ENCODE peak calls at places on chromosomes 6 and 20, in ten cellular contexts. G, Q, L, J, C, X, D, W, F and B are unnamed samples.

GRCh38 chr6:12718025-12718424 is 1.5 kb downstream of the PHACTR1 start:
- DNase-seq in G (no peak), Q (no peak), L (peak), J (peak), C (no peak), X (no peak), D (no peak), W (peak), F (no peak), B (peak)

GRCh38 chr6:47853766-47854165 is 71.9 kb downstream of the OPN5 start:
- DNase-seq in G (no peak), Q (no peak), L (no peak), J (no peak), C (no peak), X (no peak), D (no peak), W (no peak), F (no peak), B (peak)

GRCh38 chr6:49453221-49453620 is 9.8 kb downstream of the MMUT start:
- DNase-seq in G (no peak), Q (no peak), L (no peak), J (no peak), C (no peak), X (no peak), D (no peak), W (peak), F (no peak), B (peak)

GRCh38 chr6:63644668-63645326 is 9.2 kb downstream of the PHF3 start:
- DNase-seq in G (no peak), Q (no peak), L (peak), J (no peak), C (peak), X (no peak), D (no peak), W (peak), F (no peak), B (peak)

GRCh38 chr20:58638467-58639181 is 12.5 kb upstream of the STX16 start:
- DNase-seq in G (peak), Q (no peak), L (no peak), J (no peak), C (no peak), X (no peak), D (no peak), W (no peak), F (no peak), B (no peak)

GRCh38 chr6:13283340-13283739 is 45.0 kb downstream of the TBC1D7 start:
- DNase-seq in G (no peak), Q (no peak), L (no peak), J (no peak), C (no peak), X (no peak), D (no peak), W (no peak), F (no peak), B (no peak)

GRCh38 chr6:14235653-14236356 is 118.2 kb downstream of the CD83 start:
- DNase-seq in G (no peak), Q (no peak), L (no peak), J (no peak), C (no peak), X (no peak), D (no peak), W (no peak), F (no peak), B (no peak)

GRCh38 chr20:16283978-16284377 is 289.3 kb downstream of the KIF16B start:
- DNase-seq in G (no peak), Q (no peak), L (no peak), J (no peak), C (no peak), X (no peak), D (no peak), W (no peak), F (no peak), B (peak)

GRCh38 chr6:84052204-84052882 is 18.8 kb downstream of the MRAP2 start:
- DNase-seq in G (peak), Q (no peak), L (peak), J (peak), C (peak), X (no peak), D (no peak), W (no peak), F (peak), B (peak)

GRCh38 chr6:143164565-143165105 is 103.9 kb downstream of the AIG1 start:
- DNase-seq in G (no peak), Q (no peak), L (no peak), J (no peak), C (no peak), X (peak), D (no peak), W (no peak), F (no peak), B (no peak)

GRCh38 chr6:142568857-142569597 is 267.2 kb downstream of the ADGRG6 start:
- DNase-seq in G (no peak), Q (no peak), L (peak), J (no peak), C (no peak), X (no peak), D (no peak), W (no peak), F (no peak), B (peak)

GRCh38 chr6:72669324-72669723 is 47.5 kb downstream of the KCNQ5 start:
- DNase-seq in G (no peak), Q (no peak), L (no peak), J (no peak), C (no peak), X (no peak), D (no peak), W (no peak), F (no peak), B (no peak)

GRCh38 chr6:157054531-157054979 is 268.8 kb downstream of the TMEM242 start:
- DNase-seq in G (no peak), Q (peak), L (no peak), J (no peak), C (no peak), X (peak), D (peak), W (no peak), F (no peak), B (no peak)

GRCh38 chr20:10487354-10488115 is 52.4 kb downstream of the SLX4IP start:
- DNase-seq in G (no peak), Q (no peak), L (peak), J (no peak), C (no peak), X (no peak), D (no peak), W (peak), F (no peak), B (no peak)

GRCh38 chr20:57888591-57888990 is 178.8 kb upstream of the PMEPA1 start:
- DNase-seq in G (no peak), Q (no peak), L (no peak), J (no peak), C (no peak), X (peak), D (no peak), W (no peak), F (no peak), B (no peak)

GRCh38 chr20:32285621-32286334 is 8.3 kb downstream of the KIF3B start:
- DNase-seq in G (no peak), Q (peak), L (peak), J (no peak), C (no peak), X (peak), D (no peak), W (no peak), F (no peak), B (no peak)

GRCh38 chr6:41558033-41558807 is 12.0 kb downstream of the FOXP4 start:
- DNase-seq in G (no peak), Q (no peak), L (no peak), J (no peak), C (no peak), X (no peak), D (no peak), W (peak), F (no peak), B (no peak)

GRCh38 chr6:12148317-12148801 is 136.2 kb downstream of the HIVEP1 start:
- DNase-seq in G (no peak), Q (no peak), L (peak), J (no peak), C (no peak), X (no peak), D (no peak), W (no peak), F (no peak), B (peak)

GRCh38 chr6:7819641-7820040 is 90.9 kb downstream of the TXNDC5 start:
- DNase-seq in G (no peak), Q (no peak), L (peak), J (no peak), C (no peak), X (no peak), D (no peak), W (no peak), F (no peak), B (no peak)

GRCh38 chr6:105382918-105383317 is 20.0 kb downstream of the PREP start:
- DNase-seq in G (no peak), Q (no peak), L (no peak), J (no peak), C (no peak), X (no peak), D (no peak), W (no peak), F (no peak), B (no peak)

GRCh38 chr6:75230484-75231325 is 12.9 kb downstream of the COX7A2 start:
- DNase-seq in G (no peak), Q (no peak), L (peak), J (no peak), C (no peak), X (no peak), D (no peak), W (peak), F (no peak), B (peak)

GRCh38 chr6:3026811-3027626 is 27.3 kb downstream of the NQO2 start:
- DNase-seq in G (no peak), Q (peak), L (peak), J (peak), C (no peak), X (no peak), D (no peak), W (no peak), F (no peak), B (peak)

GRCh38 chr6:92779758-92780157 is 639.6 kb downstream of the EPHA7 start:
- DNase-seq in G (peak), Q (no peak), L (peak), J (peak), C (peak), X (no peak), D (no peak), W (no peak), F (peak), B (peak)

GRCh38 chr6:48535569-48535968 is 424.6 kb upstream of the PTCHD4 start:
- DNase-seq in G (no peak), Q (no peak), L (peak), J (peak), C (no peak), X (peak), D (no peak), W (peak), F (no peak), B (peak)

GRCh38 chr6:109977791-109978173 is 329 bp upstream of the GPR6 start:
- DNase-seq in G (no peak), Q (no peak), L (no peak), J (no peak), C (no peak), X (no peak), D (no peak), W (no peak), F (no peak), B (no peak)

GRCh38 chr6:16288163-16288562 is 49.8 kb downstream of the GMPR start:
- DNase-seq in G (no peak), Q (no peak), L (no peak), J (no peak), C (no peak), X (no peak), D (no peak), W (no peak), F (no peak), B (no peak)

GRCh38 chr20:62220666-62221568 is 839 bp upstream of the HRH3 start:
- DNase-seq in G (no peak), Q (no peak), L (no peak), J (no peak), C (no peak), X (no peak), D (no peak), W (no peak), F (no peak), B (no peak)